ENCODE peak calls at places on chromosomes 13 and 19, in four cellular contexts. C is A549, N is uterus, L is upper lobe of left lung. M is an unnamed sample.

GRCh38 chr13:25494708-25495411 is 123.1 kb downstream of the ATP8A2 start:
- DNase-seq in L (no peak), C (no peak), N (no peak), M (no peak)

GRCh38 chr19:9431475-9431874 is 3.9 kb downstream of the ZNF266 start:
- DNase-seq in C (no peak), L (no peak), N (no peak), M (no peak)

GRCh38 chr19:3338541-3339181 is 27.7 kb upstream of the NFIC start:
- DNase-seq in C (no peak), L (peak; percentile 88), N (no peak), M (peak; percentile 90)

GRCh38 chr19:12703056-12703455 is 6.6 kb upstream of the FBXW9 start:
- DNase-seq in L (no peak), C (no peak), N (no peak), M (no peak)

GRCh38 chr13:83709751-83710515 is 172.3 kb downstream of the SLITRK1 start:
- DNase-seq in N (no peak), C (no peak), L (no peak), M (no peak)

GRCh38 chr13:101649490-101650126 is 197.1 kb downstream of the ITGBL1 start:
- DNase-seq in C (peak; percentile 30), N (no peak), L (no peak), M (peak; percentile 21)

GRCh38 chr13:51765142-51765515 is 38.8 kb downstream of the DHRS12 start:
- DNase-seq in C (no peak), N (no peak), L (no peak), M (no peak)

GRCh38 chr19:12995596-12996541 is 594 bp downstream of the NFIX start:
- DNase-seq in L (no peak), N (peak; percentile 59), C (no peak), M (peak; percentile 88)

GRCh38 chr19:44876930-44877530 is 14.0 kb upstream of the TOMM40 start:
- DNase-seq in N (no peak), C (no peak), L (no peak), M (no peak)

GRCh38 chr19:48448563-48448962 is 2.8 kb downstream of the GRWD1 start:
- DNase-seq in C (no peak), L (no peak), N (no peak), M (no peak)

GRCh38 chr19:49567722-49568454 is 12.5 kb downstream of the NOSIP start:
- DNase-seq in N (no peak), C (no peak), L (no peak), M (no peak)

GRCh38 chr13:92589955-92590354 is 636.7 kb upstream of the GPC6 start:
- DNase-seq in C (no peak), N (no peak), L (no peak), M (no peak)

GRCh38 chr13:20426766-20427448 is 98.8 kb downstream of the CRYL1 start:
- DNase-seq in L (no peak), C (no peak), N (no peak), M (no peak)

GRCh38 chr13:91220872-91221271 is 126.6 kb upstream of the MIR17HG start:
- DNase-seq in N (no peak), L (no peak), C (no peak), M (no peak)

GRCh38 chr13:37029617-37030016 is 29.0 kb downstream of the EXOSC8 start:
- DNase-seq in C (no peak), L (no peak), N (no peak), M (no peak)

GRCh38 chr13:108070491-108070890 is 144.8 kb downstream of the LIG4 start:
- DNase-seq in C (no peak), N (no peak), L (no peak), M (no peak)

GRCh38 chr19:1014161-1015060 is 6.5 kb downstream of the TMEM259 start:
- DNase-seq in L (no peak), N (no peak), C (no peak), M (no peak)
- H3K4me3 ChIP-seq in L (no peak overlapping the region), N (no peak overlapping the region), C (no peak overlapping the region), M (no peak overlapping the region)

DNA sequence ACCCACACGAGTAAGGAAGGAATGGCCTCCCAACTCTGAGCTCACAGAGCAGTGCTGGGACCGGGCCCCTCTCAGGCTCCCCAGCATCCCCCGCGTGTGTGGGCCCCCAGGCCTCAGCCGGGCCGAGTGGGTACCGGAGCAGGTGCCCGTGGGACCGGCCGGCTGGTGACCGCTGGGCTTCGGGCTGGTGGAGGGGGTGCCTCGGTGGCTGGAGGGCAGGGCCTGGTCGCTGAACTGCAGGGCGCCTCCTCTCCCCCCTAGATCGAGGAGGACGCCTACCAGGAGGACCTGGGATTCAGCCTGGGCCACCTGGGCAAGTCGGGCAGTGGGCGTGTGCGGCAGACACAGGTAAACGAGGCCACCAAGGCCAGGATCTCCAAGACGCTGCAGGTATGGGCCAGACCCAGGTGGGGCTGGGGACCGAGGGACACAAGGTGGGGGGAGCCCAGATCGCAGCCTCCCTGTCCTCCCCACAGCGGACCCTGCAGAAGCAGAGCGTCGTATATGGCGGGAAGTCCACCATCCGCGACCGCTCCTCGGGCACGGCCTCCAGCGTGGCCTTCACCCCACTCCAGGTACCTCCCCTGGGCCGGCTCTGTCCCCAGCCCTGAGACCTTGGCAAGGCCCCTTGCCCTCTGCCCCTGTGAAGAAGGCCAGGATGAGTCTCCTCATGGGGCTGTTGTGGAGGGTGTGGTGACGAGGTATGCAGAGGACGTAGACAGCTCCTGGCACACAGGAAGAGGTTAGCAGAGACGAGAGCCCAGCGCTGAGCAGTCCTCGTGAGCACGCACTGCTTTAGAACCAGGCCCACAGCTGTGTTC is 8.6 kb upstream of the CNOT3 start:
- DNase-seq in L (no peak), N (no peak), C (no peak), M (no peak)
- TF ChIP-seq CTCF in L (no peak), N (no peak), C (no peak), M (no peak)

GRCh38 chr19:21402303-21402985 is 5.5 kb downstream of the ZNF493 start:
- DNase-seq in C (no peak), N (no peak), L (no peak), M (no peak)

GRCh38 chr19:21398851-21399250 is 1.9 kb downstream of the ZNF493 start:
- DNase-seq in C (no peak), N (no peak), L (no peak), M (no peak)

GRCh38 chr19:21396121-21396520 is 812 bp upstream of the ZNF493 start:
- DNase-seq in L (no peak), C (no peak), N (no peak), M (no peak)

DNA sequence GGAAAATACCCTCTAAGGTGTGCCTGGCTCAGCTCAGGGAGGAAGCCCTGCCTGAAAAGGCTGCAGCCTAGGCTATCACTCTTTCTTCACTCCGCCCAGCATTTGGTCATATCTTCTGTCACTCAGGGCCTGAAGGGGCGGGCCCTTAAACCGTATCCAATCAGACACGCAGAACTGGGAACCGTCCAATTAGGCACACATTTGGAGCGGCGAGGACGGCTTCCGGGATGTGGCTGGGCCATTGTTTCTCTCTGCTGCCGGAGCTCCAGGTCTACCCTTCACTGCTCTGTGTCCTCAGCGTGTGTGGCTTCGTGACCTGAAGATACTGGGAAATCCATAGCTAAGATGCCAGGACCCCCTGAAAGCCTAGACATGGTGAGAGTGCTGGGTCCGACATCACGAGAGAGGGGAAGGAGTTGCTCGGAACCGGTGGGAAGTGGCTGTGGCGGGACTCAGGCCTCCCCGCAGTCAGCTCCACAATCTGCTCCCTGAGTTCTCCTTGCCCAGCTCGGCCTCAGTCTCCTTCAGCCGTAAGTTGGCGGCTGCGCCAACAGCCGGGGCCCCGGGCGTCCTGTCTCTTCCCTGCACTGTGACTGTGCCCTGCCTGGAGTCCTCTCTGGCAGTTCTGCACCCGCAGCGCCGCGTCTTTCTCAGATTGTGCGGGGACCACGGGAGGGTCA is at the start of gene ZNF493:
- DNase-seq in C (no peak), N (peak; percentile 96), L (peak; percentile 97), M (peak; percentile 98)
- TF ChIP-seq POLR2A in C (no peak), N (peak; percentile 66), L (peak; percentile 77), M (no peak)

GRCh38 chr13:42056585-42056984 is 8.1 kb downstream of the DGKH start:
- DNase-seq in L (no peak), N (no peak), C (no peak), M (no peak)
- H3K4me3 ChIP-seq in L (no peak overlapping the region), N (no peak overlapping the region), C (no peak overlapping the region), M (no peak overlapping the region)

DNA sequence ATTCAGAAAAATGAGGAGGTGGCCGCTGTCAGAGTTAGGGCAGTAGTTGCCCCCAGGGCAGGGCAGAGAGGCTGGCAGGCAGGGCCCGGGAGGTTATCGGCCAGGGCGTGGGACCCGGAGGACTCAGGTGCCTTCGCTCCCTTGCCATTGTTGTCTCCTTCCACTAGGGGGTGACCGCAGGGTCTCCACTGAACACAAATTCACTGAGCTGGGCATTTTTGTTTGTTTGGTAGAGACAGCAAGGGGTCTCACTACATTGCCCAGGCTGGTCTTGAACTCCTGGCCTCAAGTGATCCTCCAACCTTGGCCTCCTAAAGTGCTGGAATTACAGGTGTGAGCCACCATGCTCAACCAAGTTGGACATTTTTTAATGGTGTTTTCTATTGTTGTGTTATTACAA is 25.1 kb downstream of the CARS2 start:
- DNase-seq in N (no peak), C (peak; percentile 43), L (no peak), M (no peak)
- TF ChIP-seq CTCF in N (no peak), C (peak; percentile 33), L (no peak), M (no peak)